ENCODE peak calls at places on chromosomes 16 and 17, in eight cellular contexts. H is stomach, T is IMR-90, I is prostate gland, N is erythroblast, Q is NB4, X is GM12878, E is tibial nerve. C is an unnamed sample.

GRCh38 chr16:87926246-87927194 is 9.8 kb downstream of the CA5A start:
- DNase-seq in Q (peak; percentile 60), X (no peak), T (no peak), N (no peak), E (no peak), I (no peak), H (no peak), C (no peak)

GRCh38 chr16:74449470-74449869 is 28.2 kb upstream of the CLEC18B start:
- DNase-seq in I (no peak), X (no peak), E (peak; percentile 22), N (no peak), Q (no peak), H (no peak), T (peak; percentile 79), C (peak; percentile 54)

GRCh38 chr16:4217246-4218131 is 24.4 kb downstream of the SRL start:
- DNase-seq in E (no peak), Q (no peak), I (peak; percentile 59), H (no peak), T (peak; percentile 27), X (no peak), N (no peak), C (no peak)

GRCh38 chr17:46732754-46733398 is 85.6 kb downstream of the WNT3 start:
- DNase-seq in I (no peak), N (no peak), H (no peak), T (no peak), E (no peak), Q (no peak), X (no peak), C (no peak)

GRCh38 chr17:80847506-80848230 is 144.0 kb upstream of the CHMP6 start:
- DNase-seq in H (no peak), X (no peak), E (no peak), I (no peak), Q (no peak), N (peak; percentile 27), T (no peak), C (no peak)

GRCh38 chr17:8892338-8892690 is 24.8 kb upstream of the PIK3R6 start:
- DNase-seq in Q (no peak), X (peak; percentile 92), T (no peak), N (no peak), H (no peak), I (no peak), E (no peak), C (no peak)

GRCh38 chr17:77076046-77076882 is 64.5 kb upstream of the SEC14L1 start:
- DNase-seq in H (no peak), T (peak; percentile 9), I (no peak), X (no peak), N (no peak), E (no peak), Q (no peak), C (no peak)

GRCh38 chr17:68944435-68945035 is 10.7 kb downstream of the ABCA8 start:
- DNase-seq in H (no peak), N (no peak), Q (no peak), I (no peak), T (no peak), X (no peak), E (no peak), C (no peak)

GRCh38 chr17:9802294-9802693 is 10.9 kb upstream of the DHRS7C start:
- DNase-seq in E (no peak), T (no peak), H (no peak), I (no peak), N (no peak), Q (no peak), X (no peak), C (peak; percentile 80)

GRCh38 chr16:56686758-56687157 is 4.5 kb downstream of the MT1X start:
- DNase-seq in X (no peak), I (no peak), E (no peak), N (no peak), H (no peak), T (no peak), Q (no peak), C (no peak)

GRCh38 chr16:72819345-72819744 is 228.6 kb downstream of the ZFHX3 start:
- DNase-seq in X (no peak), H (no peak), T (peak; percentile 74), Q (no peak), E (no peak), N (no peak), I (no peak), C (peak; percentile 31)

GRCh38 chr17:17156107-17156506 is 50.0 kb downstream of the PLD6 start:
- DNase-seq in X (no peak), T (peak; percentile 86), I (peak; percentile 27), H (no peak), Q (no peak), N (no peak), E (no peak), C (no peak)

GRCh38 chr17:40432864-40433528 is 10.3 kb upstream of the IGFBP4 start:
- DNase-seq in H (peak; percentile 22), I (no peak), N (peak; percentile 24), Q (no peak), E (no peak), X (no peak), T (peak; percentile 77), C (no peak)

GRCh38 chr16:60717808-60718207 is 1318.4 kb downstream of the CDH8 start:
- DNase-seq in N (no peak), I (no peak), H (no peak), X (no peak), Q (no peak), T (no peak), E (no peak), C (no peak)
- TF ChIP-seq POLR2A in N (no peak), I (no peak), H (no peak), X (no peak), Q (no peak), T (no peak), E (no peak), C (no peak)

GRCh38 chr16:50634947-50635346 is 46.2 kb downstream of the SNX20 start:
- DNase-seq in E (no peak), X (no peak), N (no peak), I (no peak), T (no peak), Q (no peak), H (no peak), C (no peak)
- TF ChIP-seq POLR2A in E (no peak), X (no peak), N (no peak), I (no peak), T (no peak), Q (no peak), H (no peak), C (no peak)

GRCh38 chr17:63600569-63601438 is at the start of gene TACO1:
- DNase-seq in H (peak; percentile 84), E (peak; percentile 48), I (peak; percentile 55), X (peak; percentile 48), Q (peak; percentile 90), T (peak; percentile 83), N (peak; percentile 91), C (peak; percentile 81)
- TF ChIP-seq POLR2A in H (no peak), E (peak; percentile 43), I (no peak), X (peak; percentile 79), Q (peak; percentile 69), T (peak; percentile 43), N (peak; percentile 82), C (peak; percentile 54)

GRCh38 chr17:28751600-28752366 is 8.0 kb downstream of the TRAF4 start:
- DNase-seq in H (no peak), I (no peak), N (no peak), Q (no peak), E (no peak), T (no peak), X (no peak), C (no peak)
- TF ChIP-seq POLR2A in H (no peak), I (no peak), N (no peak), Q (no peak), E (no peak), T (no peak), X (peak; percentile 51), C (no peak)

GRCh38 chr16:660459-661183 is 7.3 kb upstream of the RHOT2 start:
- DNase-seq in I (peak; percentile 86), N (peak; percentile 92), X (peak; percentile 37), Q (no peak), H (peak; percentile 97), T (peak; percentile 77), E (peak; percentile 87), C (no peak)
- TF ChIP-seq POLR2A in I (peak; percentile 8), N (no peak), X (no peak), Q (no peak), H (no peak), T (no peak), E (peak; percentile 52), C (no peak)